ENCODE peak calls at places on chromosomes 3 and 15, in seven cellular contexts. O, H, M, G, Z, E and K are unnamed samples. For H3K36me3, the result is how much of the 10 kb centered on the place peaks cover.

GRCh38 chr15:38085931-38086562 is 151.6 kb downstream of the TMCO5A start:
- DNase-seq in O (no peak), H (peak), M (peak), G (no peak), Z (no peak), E (no peak), K (no peak)

GRCh38 chr3:38346584-38347410 is at the start of gene XYLB:
- DNase-seq in O (peak), H (peak), M (peak), G (peak), Z (peak), E (peak), K (peak)

GRCh38 chr3:4836516-4836915 is 142.7 kb upstream of the BHLHE40 start:
- DNase-seq in O (no peak), H (no peak), M (no peak), G (no peak), Z (no peak), E (no peak), K (no peak)

GRCh38 chr15:90336705-90337141 is 15.4 kb upstream of the ZNF774 start:
- DNase-seq in O (no peak), H (peak), M (no peak), G (no peak), Z (no peak), E (peak), K (no peak)

GRCh38 chr15:89999676-90000174 is 1.4 kb upstream of the ZNF710 start:
- DNase-seq in O (peak), H (peak), M (no peak), G (no peak), Z (peak), E (peak), K (no peak)

GRCh38 chr15:73052679-73053397 is 575 bp downstream of the NEO1 start:
- DNase-seq in O (peak), H (peak), M (no peak), G (peak), Z (peak), E (peak), K (no peak)

GRCh38 chr3:155870133-155870944 is at the start of gene GMPS:
- DNase-seq in O (peak), H (peak), M (peak), G (peak), Z (peak), E (peak), K (peak)

GRCh38 chr3:192750201-192750600 is 22.9 kb upstream of the FGF12 start:
- DNase-seq in O (no peak), H (no peak), M (no peak), G (no peak), Z (no peak), E (no peak), K (no peak)

GRCh38 chr3:49706456-49707112 is 12.9 kb downstream of the AMIGO3 start:
- DNase-seq in O (no peak), H (no peak), M (no peak), G (no peak), Z (no peak), E (no peak), K (no peak)

GRCh38 chr3:56064684-56065083 is 403.6 kb downstream of the ERC2 start:
- DNase-seq in O (no peak), H (peak), M (peak), G (no peak), Z (peak), E (no peak), K (no peak)

GRCh38 chr3:48966876-48967361 is 23.1 kb upstream of the P4HTM start:
- DNase-seq in O (no peak), H (peak), M (no peak), G (no peak), Z (no peak), E (peak), K (no peak)

GRCh38 chr3:189301479-189301878 is 129.7 kb downstream of the TPRG1 start:
- DNase-seq in O (no peak), H (no peak), M (no peak), G (no peak), Z (no peak), E (no peak), K (no peak)

GRCh38 chr3:52046186-52046913 is 10.0 kb downstream of the DUSP7 start:
- DNase-seq in O (peak), H (peak), M (peak), G (peak), Z (peak), E (no peak), K (peak)

GRCh38 chr3:111768571-111769100 is 90.4 kb upstream of the PHLDB2 start:
- DNase-seq in O (no peak), H (peak), M (peak), G (peak), Z (peak), E (no peak), K (no peak)

DNA sequence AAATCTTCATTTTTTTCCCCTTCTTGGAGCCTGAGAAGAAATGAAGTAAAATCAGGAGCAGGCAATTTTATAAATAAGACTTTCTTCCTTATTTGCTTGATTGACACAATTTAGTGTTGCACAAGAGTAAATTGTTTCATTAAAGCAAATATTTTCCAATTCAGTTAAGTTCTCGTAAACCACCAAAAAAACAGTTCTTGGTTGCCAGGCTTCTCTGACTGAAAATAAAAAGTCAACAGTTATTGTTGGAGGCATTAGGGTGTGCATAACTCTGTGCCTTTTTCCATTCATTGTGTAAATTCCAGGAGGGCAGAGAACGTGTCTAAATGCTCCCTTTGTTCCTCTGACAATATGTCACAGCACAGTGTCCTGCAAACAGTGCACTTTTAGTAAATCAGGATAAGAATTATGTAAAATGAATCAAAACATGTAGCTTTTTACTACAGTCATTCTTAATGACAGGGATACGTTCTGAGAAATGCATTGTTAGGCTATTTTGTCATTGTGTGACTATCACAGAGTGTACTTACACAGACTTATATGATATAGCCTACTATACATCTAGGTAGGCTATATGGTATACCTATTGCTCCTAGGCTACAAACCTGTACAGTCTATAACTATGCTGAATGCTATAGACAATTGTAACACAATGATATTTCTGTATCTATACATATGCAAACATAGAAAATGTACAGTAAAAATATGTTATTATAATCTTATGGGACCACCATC is at the start of gene CP:
- DNase-seq in O (no peak), H (no peak), M (no peak), G (no peak), Z (no peak), E (no peak), K (no peak)
- H3K4me3 ChIP-seq in O (no peak), H (no peak), M (no peak), G (no peak), Z (no peak), E (no peak), K (peak)

GRCh38 chr3:73207946-73208345 is 146.5 kb downstream of the EBLN2 start:
- DNase-seq in O (no peak), H (no peak), M (no peak), G (no peak), Z (no peak), E (no peak), K (no peak)
- H3K36me3 ChIP-seq in O (under half), H (under half), M (under half), G (under half), Z (under half), E (under half), K (under half)

DNA sequence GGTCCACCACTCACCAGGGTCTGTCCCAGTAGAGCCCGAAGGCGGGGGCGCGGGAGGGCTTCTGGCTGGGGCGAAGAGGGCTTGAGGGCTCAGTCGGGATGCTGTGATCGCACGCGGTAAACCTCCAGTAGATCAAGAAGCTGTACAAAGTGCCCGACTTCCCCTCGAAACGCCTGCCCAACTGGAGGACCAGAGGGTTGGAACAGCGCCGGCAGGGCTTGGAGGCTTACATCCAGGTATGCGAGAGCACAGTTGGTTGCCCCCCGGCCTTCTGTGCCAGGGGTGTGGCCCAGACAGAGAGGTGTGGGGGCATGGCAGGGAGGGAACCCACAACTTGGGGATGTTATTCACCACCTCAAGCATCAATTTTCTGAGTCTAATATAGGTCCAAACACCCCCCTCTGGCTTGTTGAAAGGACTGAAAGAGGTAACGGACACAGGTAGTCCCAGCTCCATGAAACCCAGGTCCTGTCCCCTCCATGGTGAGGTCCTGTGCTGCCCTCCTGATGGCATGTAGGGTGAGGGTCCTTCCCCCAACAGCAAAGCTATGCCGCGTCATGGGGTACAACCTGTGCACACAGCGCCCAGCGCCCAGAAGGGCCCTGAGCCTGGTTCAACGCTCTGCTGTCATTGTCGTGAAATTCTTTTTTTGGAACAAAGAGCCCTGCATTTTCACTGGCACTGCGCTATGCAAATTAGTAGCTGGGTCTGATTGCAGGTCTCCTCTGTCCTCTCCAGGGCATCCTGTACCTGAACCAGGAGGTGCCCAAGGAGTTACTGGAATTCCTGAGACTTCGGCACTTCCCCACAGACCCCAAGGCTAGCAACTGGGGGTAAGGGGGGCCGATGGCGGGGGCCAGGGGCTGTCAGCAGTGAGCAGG is 1.2 kb downstream of the SNX22 start:
- DNase-seq in O (no peak), H (no peak), M (no peak), G (no peak), Z (no peak), E (no peak), K (no peak)
- H3K4me3 ChIP-seq in O (no peak), H (no peak), M (no peak), G (no peak), Z (no peak), E (peak), K (peak)

DNA sequence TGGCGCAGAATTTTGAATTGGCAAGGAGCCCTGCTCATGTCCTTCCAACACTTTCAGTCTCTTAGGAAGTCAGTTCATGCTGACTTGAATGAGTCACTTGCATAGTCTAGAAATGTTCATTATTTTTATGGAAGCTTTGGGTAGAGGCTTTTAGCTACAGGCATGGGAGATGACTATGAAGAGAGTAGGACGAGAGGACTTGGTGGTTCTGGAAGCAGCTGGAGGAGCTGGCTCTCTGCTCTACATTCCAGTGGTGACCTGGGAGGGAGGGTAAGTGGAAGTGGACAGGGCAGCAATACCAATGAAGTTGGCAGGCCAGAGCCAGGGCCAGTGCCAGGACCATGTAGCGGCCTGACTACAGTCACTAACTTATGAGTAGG is 7.3 kb downstream of the POLR2H start:
- DNase-seq in O (no peak), H (peak), M (peak), G (no peak), Z (peak), E (no peak), K (no peak)
- H3K36me3 ChIP-seq in O (under half), H (under half), M (under half), G (under half), Z (under half), E (under half), K (under half)